ENCODE peak calls at places on chromosomes 11 and 22, in seven cellular contexts. K, M, A, W, C, Q and D are unnamed samples. For H3K36me3, the result is how much of the 10 kb centered on the place peaks cover.

GRCh38 chr11:46134540-46134939 is 13.3 kb upstream of the PHF21A start:
- DNase-seq in K (no peak), M (no peak), A (no peak), W (no peak), C (no peak), Q (no peak), D (peak)

GRCh38 chr11:20351151-20351550 is 12.4 kb upstream of the HTATIP2 start:
- DNase-seq in K (no peak), M (no peak), A (no peak), W (no peak), C (no peak), Q (no peak), D (no peak)

GRCh38 chr11:68974421-68975194 is 6.2 kb downstream of the MRGPRD start:
- DNase-seq in K (peak), M (peak), A (no peak), W (no peak), C (no peak), Q (no peak), D (peak)

GRCh38 chr11:124662111-124662510 is 11.4 kb downstream of the SIAE start:
- DNase-seq in K (no peak), M (no peak), A (no peak), W (no peak), C (no peak), Q (no peak), D (no peak)

GRCh38 chr22:28246392-28246791 is 327.3 kb upstream of the PITPNB start:
- DNase-seq in K (no peak), M (no peak), A (no peak), W (no peak), C (no peak), Q (no peak), D (no peak)

GRCh38 chr11:95134491-95134890 is 44.8 kb downstream of the ENDOD1 start:
- DNase-seq in K (no peak), M (no peak), A (no peak), W (no peak), C (no peak), Q (no peak), D (no peak)

GRCh38 chr11:96324912-96325311 is 18.1 kb downstream of the MAML2 start:
- DNase-seq in K (peak), M (no peak), A (no peak), W (no peak), C (no peak), Q (no peak), D (no peak)

GRCh38 chr11:45288395-45288794 is 2.3 kb upstream of the SYT13 start:
- DNase-seq in K (no peak), M (no peak), A (no peak), W (no peak), C (no peak), Q (no peak), D (no peak)

GRCh38 chr22:32723632-32724031 is 77.9 kb upstream of the TIMP3 start:
- DNase-seq in K (no peak), M (no peak), A (no peak), W (peak), C (no peak), Q (no peak), D (no peak)

GRCh38 chr11:128409476-128409875 is 177.9 kb downstream of the ETS1 start:
- DNase-seq in K (no peak), M (no peak), A (no peak), W (no peak), C (no peak), Q (no peak), D (no peak)

GRCh38 chr22:38733329-38734202 is 22.2 kb downstream of the SUN2 start:
- DNase-seq in K (no peak), M (peak), A (peak), W (no peak), C (no peak), Q (peak), D (peak)

GRCh38 chr11:86488553-86488952 is 113.9 kb downstream of the CCDC81 start:
- DNase-seq in K (no peak), M (no peak), A (no peak), W (no peak), C (no peak), Q (no peak), D (no peak)

GRCh38 chr11:61778357-61778886 is 14.0 kb downstream of the TMEM258 start:
- DNase-seq in K (no peak), M (no peak), A (no peak), W (no peak), C (no peak), Q (no peak), D (no peak)

GRCh38 chr22:44740307-44740706 is 12.1 kb upstream of the ARHGAP8 start:
- DNase-seq in K (no peak), M (no peak), A (peak), W (no peak), C (no peak), Q (no peak), D (no peak)

GRCh38 chr11:10693509-10694071 is at the start of gene IRAG1:
- DNase-seq in K (no peak), M (no peak), A (peak), W (no peak), C (no peak), Q (no peak), D (peak)

GRCh38 chr11:19225123-19225522 is 15.6 kb downstream of the E2F8 start:
- DNase-seq in K (no peak), M (no peak), A (no peak), W (no peak), C (no peak), Q (no peak), D (no peak)

GRCh38 chr11:117826360-117826635 is 1.8 kb upstream of the FXYD2 start:
- DNase-seq in K (no peak), M (no peak), A (no peak), W (no peak), C (no peak), Q (no peak), D (no peak)
- TF ChIP-seq REST in K (no peak), M (no peak), A (no peak), W (no peak), C (no peak), Q (no peak), D (no peak)

GRCh38 chr11:35190804-35191348 is 51.9 kb downstream of the CD44 start:
- DNase-seq in K (no peak), M (no peak), A (no peak), W (no peak), C (no peak), Q (peak), D (no peak)
- H3K36me3 ChIP-seq in K (half or more), M (under half), A (half or more), W (under half), C (half or more), Q (under half), D (under half)

DNA sequence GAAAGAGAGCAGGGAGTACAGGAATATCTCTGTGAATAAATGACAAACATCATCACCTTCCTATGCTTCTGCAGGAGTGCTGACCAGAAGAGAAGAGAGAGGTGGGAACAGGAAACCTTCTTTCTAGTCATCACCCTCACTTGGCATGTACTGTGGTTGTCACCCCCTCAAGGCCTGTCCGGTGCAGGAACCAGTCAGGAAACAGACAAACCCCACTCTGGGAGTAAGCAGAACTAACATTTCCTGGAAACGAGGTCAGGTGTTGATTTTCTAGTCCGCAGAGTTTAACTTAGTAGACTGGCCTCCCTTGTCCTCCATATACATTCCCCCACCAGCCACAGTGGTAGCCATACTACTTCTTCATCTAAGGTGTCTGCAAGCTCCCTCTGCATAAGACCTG is 80.8 kb upstream of the NCAM1 start:
- DNase-seq in K (no peak), M (no peak), A (no peak), W (no peak), C (no peak), Q (no peak), D (no peak)
- TF ChIP-seq REST in K (no peak), M (no peak), A (no peak), W (no peak), C (no peak), Q (no peak), D (no peak)

DNA sequence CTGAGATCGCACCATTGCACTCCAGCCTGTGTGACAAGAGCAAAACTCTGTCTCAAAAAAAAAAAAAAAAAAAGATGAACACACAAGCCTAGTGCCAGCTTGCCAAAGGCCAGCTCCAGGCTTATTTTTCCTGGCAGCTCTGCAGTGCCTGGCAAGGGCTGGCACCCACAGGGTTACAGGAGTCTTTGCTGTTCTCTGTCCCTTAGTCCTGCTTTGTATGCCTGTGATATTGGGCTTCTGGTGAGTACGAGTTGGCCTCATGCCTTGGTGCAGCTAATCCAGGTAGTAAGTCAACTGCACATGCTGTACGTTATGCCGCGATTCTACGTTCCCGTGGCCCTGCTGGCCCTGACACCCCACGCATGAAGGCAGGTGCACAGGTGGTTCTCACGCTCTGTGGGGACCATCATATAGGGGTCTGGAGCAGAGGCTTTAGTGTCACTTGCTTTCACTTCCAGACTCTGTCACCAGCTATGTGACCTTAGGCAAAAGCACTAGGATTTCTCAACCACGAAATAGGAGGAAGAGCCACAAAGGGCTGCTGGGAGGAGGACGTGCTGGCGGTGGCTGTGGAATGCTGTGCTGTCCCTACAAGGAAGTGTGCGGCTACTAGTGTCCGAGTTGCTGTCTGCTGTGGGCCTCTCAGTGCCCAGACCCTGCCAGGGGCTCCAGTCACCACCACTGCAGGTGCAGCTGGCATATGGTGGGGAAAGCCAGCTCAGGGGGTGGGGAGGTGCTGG is 21.4 kb upstream of the RASL10A start:
- DNase-seq in K (no peak), M (no peak), A (no peak), W (no peak), C (no peak), Q (no peak), D (no peak)
- H3K36me3 ChIP-seq in K (under half), M (half or more), A (under half), W (half or more), C (under half), Q (under half), D (under half)

DNA sequence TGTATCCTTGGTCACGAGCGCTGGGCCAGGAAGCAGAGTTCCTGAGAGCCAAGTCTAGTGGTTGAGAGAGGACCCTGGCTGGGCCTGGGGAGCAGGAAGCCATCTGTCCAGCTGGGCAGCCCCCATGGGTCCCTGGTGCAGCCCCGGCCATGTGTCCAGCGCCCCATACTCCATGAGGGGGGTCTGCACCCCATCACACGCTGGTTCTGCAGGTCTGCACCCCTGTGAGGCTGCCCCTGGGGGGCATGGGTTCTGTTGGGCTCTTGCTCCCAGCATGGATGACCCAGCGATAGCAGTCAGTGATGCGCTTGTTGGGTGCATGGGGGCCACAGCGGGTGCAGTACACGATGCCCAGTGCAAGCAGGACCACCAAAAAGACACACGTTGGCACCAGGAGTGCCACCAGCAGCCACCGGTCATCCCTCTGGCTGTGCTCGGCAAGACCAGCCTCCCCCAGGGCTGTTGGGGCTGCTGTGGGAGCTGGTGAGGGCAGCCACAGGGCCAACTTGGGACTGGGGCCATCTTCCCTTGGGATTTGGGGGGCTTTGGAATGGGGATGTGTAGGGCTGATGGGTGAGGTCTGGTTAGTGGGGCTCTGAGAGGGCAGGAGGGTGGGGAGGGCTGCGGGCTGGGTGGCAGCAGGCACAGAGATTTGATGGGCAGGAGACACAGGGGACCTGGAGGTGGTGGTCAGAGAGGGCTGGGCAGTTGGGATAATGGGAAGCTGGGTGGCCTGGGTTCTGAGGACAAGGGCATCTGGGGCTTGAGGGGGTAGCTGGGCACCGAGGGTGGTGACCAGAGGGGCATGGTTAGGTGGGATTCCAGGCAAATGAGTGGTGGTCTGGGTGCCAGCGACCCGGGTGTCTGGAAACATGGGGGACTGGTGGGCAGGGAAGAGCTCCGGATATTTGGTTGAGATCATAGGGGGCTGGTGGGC is 2.0 kb downstream of the CD248 start:
- DNase-seq in K (no peak), M (no peak), A (no peak), W (no peak), C (no peak), Q (no peak), D (no peak)
- TF ChIP-seq REST in K (no peak), M (no peak), A (no peak), W (no peak), C (no peak), Q (no peak), D (no peak)

DNA sequence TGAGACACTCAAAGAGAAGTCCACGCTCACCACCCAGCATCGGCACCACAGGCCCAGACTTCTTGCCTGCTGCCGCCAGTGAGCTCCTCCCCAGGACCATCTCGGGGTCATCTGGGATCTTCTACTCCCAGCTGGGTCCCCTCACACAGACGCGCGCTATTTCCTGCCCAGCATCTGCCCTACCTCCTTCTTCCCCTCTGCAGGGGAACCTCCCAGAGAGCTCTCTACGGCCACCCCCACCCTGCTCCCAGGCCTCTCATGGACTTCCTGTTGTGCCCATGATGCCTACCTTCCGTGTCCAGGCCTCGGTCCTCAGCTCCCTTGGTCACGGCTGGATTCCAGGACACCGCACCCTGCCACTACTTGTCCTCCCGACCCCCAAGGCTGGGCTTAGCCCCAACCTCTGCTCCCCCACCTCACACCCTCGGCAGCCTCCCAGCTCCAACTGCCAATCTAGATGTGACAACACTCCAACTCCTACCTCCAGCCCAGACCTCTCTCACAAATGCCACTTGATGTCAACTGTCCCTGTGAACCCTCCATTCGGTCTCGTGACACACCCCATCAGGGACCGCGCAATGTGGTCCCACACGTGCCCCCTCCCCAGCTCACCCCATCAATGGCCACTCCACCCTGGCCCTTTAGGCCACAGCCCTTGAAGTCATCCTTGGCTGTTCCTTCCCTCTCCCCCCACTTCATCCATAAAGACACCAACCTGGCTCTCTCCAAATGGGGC is 45.3 kb downstream of the SGSM3 start:
- DNase-seq in K (no peak), M (no peak), A (no peak), W (no peak), C (no peak), Q (no peak), D (no peak)
- H3K36me3 ChIP-seq in K (under half), M (under half), A (under half), W (under half), C (under half), Q (under half), D (under half)

GRCh38 chr11:2259897-2260451 is 10.4 kb downstream of the ASCL2 start:
- DNase-seq in K (no peak), M (no peak), A (no peak), W (no peak), C (no peak), Q (no peak), D (no peak)

GRCh38 chr11:2256293-2256913 is 14.0 kb downstream of the ASCL2 start:
- DNase-seq in K (no peak), M (no peak), A (no peak), W (no peak), C (no peak), Q (no peak), D (no peak)

GRCh38 chr11:2259466-2259830 is 10.9 kb downstream of the ASCL2 start:
- DNase-seq in K (no peak), M (no peak), A (no peak), W (no peak), C (no peak), Q (no peak), D (no peak)

GRCh38 chr11:2258501-2259465 is 11.6 kb downstream of the ASCL2 start:
- DNase-seq in K (no peak), M (no peak), A (no peak), W (no peak), C (no peak), Q (no peak), D (no peak)

DNA sequence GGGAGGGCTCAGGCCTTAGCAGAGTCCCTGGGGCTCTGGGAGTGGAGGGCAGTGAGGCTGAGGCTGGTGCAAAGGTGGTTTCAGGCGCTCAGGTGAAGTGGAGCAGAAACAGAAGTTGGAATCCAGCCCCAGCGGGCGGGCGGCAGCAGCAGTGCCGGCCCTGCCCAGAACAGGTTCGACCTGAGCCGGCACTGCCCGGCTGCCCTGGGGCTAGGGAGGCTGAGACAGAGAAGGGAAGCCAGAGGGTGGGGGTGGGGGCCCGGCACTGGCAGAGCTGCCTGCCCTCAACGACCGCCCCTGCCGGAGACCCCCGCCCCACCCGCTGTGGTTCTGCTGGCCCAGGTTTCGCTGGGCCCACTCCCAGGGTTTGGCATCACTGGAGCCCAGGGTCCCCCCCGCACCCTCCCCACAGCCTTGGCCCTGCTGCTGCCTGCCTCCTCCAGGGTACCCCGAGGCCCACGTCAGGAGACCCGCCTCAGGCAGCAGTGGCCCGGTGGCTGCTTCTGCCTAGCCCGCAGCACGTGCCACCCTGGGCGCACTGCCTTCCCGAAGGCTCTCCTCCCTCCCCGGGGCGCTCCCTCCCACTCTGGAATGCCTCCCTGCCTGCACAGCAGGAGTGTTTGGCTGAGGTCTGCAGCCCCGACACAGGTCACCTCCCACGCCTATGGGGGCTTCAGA is 13.2 kb downstream of the ASCL2 start:
- DNase-seq in K (no peak), M (no peak), A (no peak), W (no peak), C (no peak), Q (no peak), D (no peak)
- TF ChIP-seq REST in K (no peak), M (no peak), A (no peak), W (no peak), C (no peak), Q (no peak), D (no peak)

GRCh38 chr22:22863001-22863400 is 24.6 kb upstream of the IGLL5 start:
- DNase-seq in K (no peak), M (no peak), A (no peak), W (no peak), C (no peak), Q (no peak), D (no peak)

GRCh38 chr22:22870577-22871398 is 16.8 kb upstream of the IGLL5 start:
- DNase-seq in K (no peak), M (peak), A (no peak), W (no peak), C (no peak), Q (no peak), D (peak)

GRCh38 chr22:22867996-22868715 is 19.5 kb upstream of the IGLL5 start:
- DNase-seq in K (no peak), M (peak), A (no peak), W (no peak), C (no peak), Q (no peak), D (no peak)

GRCh38 chr22:22866381-22867111 is 21.1 kb upstream of the IGLL5 start:
- DNase-seq in K (no peak), M (peak), A (no peak), W (no peak), C (no peak), Q (no peak), D (no peak)

DNA sequence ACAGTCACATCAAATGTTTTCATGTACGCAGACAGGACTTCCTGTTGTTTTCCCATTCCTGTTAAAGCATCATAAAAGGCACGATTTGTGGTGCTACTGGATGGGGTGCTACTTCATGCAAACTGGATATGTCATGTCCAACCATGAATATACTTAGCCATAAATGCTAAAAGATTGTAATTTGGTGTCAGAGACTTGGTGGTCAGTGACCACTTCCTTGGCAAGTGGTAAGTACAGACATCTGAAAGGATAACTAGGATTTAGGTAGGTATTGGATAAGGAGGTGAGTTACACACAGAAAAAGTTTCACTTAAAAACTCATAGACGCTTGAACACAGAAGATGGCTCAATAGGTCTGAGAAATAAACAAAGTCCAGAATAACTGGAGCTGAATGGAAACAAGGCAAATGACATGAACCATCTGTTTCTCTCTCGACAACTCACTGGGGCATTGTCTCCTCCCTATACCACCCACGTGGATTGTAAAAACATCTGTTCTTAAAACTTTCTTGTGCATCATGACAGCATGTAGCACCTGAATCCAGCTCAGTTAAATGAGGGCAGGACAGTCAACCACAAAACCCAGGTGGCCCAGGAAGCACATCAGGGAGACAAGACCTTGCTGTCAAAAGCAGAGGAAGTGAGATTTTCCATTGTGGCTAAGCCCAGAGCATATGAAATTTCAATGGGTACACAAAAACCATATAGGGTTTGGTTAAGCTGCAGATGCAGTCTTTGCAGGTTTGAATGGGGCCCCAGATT is 22.1 kb upstream of the IGLL5 start:
- DNase-seq in K (no peak), M (peak), A (no peak), W (no peak), C (no peak), Q (no peak), D (no peak)
- H3K36me3 ChIP-seq in K (under half), M (under half), A (under half), W (under half), C (under half), Q (under half), D (under half)

GRCh38 chr22:30424471-30425326 is 869 bp upstream of the MTFP1 start:
- DNase-seq in K (no peak), M (no peak), A (no peak), W (no peak), C (no peak), Q (no peak), D (peak)
- TF ChIP-seq REST in K (no peak), M (no peak), A (no peak), W (no peak), C (no peak), Q (no peak), D (no peak)